ENCODE peak calls at places on chromosomes 13 and 19, in four cellular contexts. One of them, this sample, is unnamed.

GRCh38 chr13:97221491-97221890 is 642 bp upstream of the MBNL2 start:
- DNase-seq in K562: no peak
- DNase-seq in HepG2: no peak
- DNase-seq in GM12878: no peak
- DNase-seq in this sample: no peak

GRCh38 chr13:47256618-47257017 is 359.8 kb upstream of the HTR2A start:
- DNase-seq in GM12878: no peak
- DNase-seq in HepG2: no peak
- DNase-seq in K562: no peak
- DNase-seq in this sample: no peak

GRCh38 chr13:32911506-32911905 is 104.7 kb upstream of the KL start:
- DNase-seq in K562: no peak
- DNase-seq in HepG2: peak
- DNase-seq in GM12878: no peak
- DNase-seq in this sample: peak

GRCh38 chr19:32351807-32352630 is 6.6 kb downstream of the ZNF507 start:
- DNase-seq in HepG2: no peak
- DNase-seq in K562: no peak
- DNase-seq in GM12878: no peak
- DNase-seq in this sample: no peak

GRCh38 chr13:66879971-66880370 is 350.2 kb downstream of the PCDH9 start:
- DNase-seq in HepG2: no peak
- DNase-seq in GM12878: no peak
- DNase-seq in K562: no peak
- DNase-seq in this sample: no peak

GRCh38 chr13:24149306-24150032 is 11.1 kb upstream of the SPATA13 start:
- DNase-seq in HepG2: no peak
- DNase-seq in GM12878: no peak
- DNase-seq in K562: no peak
- DNase-seq in this sample: no peak

GRCh38 chr13:113947321-113948033 is 26.4 kb downstream of the C13orf46 start:
- DNase-seq in GM12878: no peak
- DNase-seq in K562: peak
- DNase-seq in HepG2: no peak
- DNase-seq in this sample: no peak

GRCh38 chr19:40921005-40921897 is 39.2 kb upstream of the CYP2A7 start:
- DNase-seq in K562: no peak
- DNase-seq in GM12878: no peak
- DNase-seq in HepG2: peak
- DNase-seq in this sample: peak

GRCh38 chr13:23966691-23967615 is 69.7 kb upstream of the C1QTNF9B start:
- DNase-seq in HepG2: no peak
- DNase-seq in GM12878: peak
- DNase-seq in K562: no peak
- DNase-seq in this sample: no peak

GRCh38 chr19:16447015-16447384 is 24.8 kb downstream of the EPS15L1 start:
- DNase-seq in GM12878: peak
- DNase-seq in K562: peak
- DNase-seq in HepG2: peak
- DNase-seq in this sample: no peak

GRCh38 chr13:73602295-73602694 is 531.9 kb downstream of the KLF12 start:
- DNase-seq in GM12878: no peak
- DNase-seq in K562: no peak
- DNase-seq in HepG2: peak
- DNase-seq in this sample: no peak

GRCh38 chr19:15288146-15288963 is 44.0 kb downstream of the BRD4 start:
- DNase-seq in GM12878: no peak
- DNase-seq in HepG2: no peak
- DNase-seq in K562: no peak
- DNase-seq in this sample: no peak

GRCh38 chr19:49492573-49493411 is 3.4 kb upstream of the RPS11 start:
- DNase-seq in GM12878: no peak
- DNase-seq in HepG2: peak
- DNase-seq in K562: no peak
- DNase-seq in this sample: no peak

GRCh38 chr13:99085139-99085845 is 107.4 kb upstream of the DOCK9 start:
- DNase-seq in HepG2: no peak
- DNase-seq in GM12878: no peak
- DNase-seq in K562: peak
- DNase-seq in this sample: no peak

GRCh38 chr19:48249502-48250014 is 6.2 kb downstream of the CARD8 start:
- DNase-seq in GM12878: peak
- DNase-seq in HepG2: no peak
- DNase-seq in K562: no peak
- DNase-seq in this sample: no peak

GRCh38 chr19:873084-874019 is 13.9 kb downstream of the CFD start:
- DNase-seq in GM12878: peak
- DNase-seq in K562: peak
- DNase-seq in HepG2: no peak
- DNase-seq in this sample: peak

GRCh38 chr13:91133941-91134772 is 213.3 kb upstream of the MIR17HG start:
- DNase-seq in GM12878: no peak
- DNase-seq in K562: peak
- DNase-seq in HepG2: peak
- DNase-seq in this sample: peak

GRCh38 chr19:5298502-5298901 is 42.1 kb downstream of the PTPRS start:
- DNase-seq in GM12878: no peak
- DNase-seq in K562: no peak
- DNase-seq in HepG2: no peak
- DNase-seq in this sample: no peak

GRCh38 chr13:41231786-41232185 is 31.6 kb downstream of the MTRF1 start:
- DNase-seq in K562: no peak
- DNase-seq in HepG2: peak
- DNase-seq in GM12878: peak
- DNase-seq in this sample: no peak

GRCh38 chr13:92830821-92831220 is 395.8 kb upstream of the GPC6 start:
- DNase-seq in HepG2: no peak
- DNase-seq in GM12878: no peak
- DNase-seq in K562: no peak
- DNase-seq in this sample: no peak

GRCh38 chr13:76764429-76764828 is 121.8 kb downstream of the KCTD12 start:
- DNase-seq in GM12878: no peak
- DNase-seq in K562: no peak
- DNase-seq in HepG2: no peak
- DNase-seq in this sample: peak

GRCh38 chr13:41311607-41312500 is 787 bp downstream of the NAA16 start:
- DNase-seq in GM12878: no peak
- DNase-seq in K562: no peak
- DNase-seq in HepG2: peak
- DNase-seq in this sample: peak

GRCh38 chr19:44587863-44588752 is 25.3 kb upstream of the IGSF23 start:
- DNase-seq in GM12878: no peak
- DNase-seq in HepG2: peak
- DNase-seq in K562: no peak
- DNase-seq in this sample: no peak

GRCh38 chr13:79812070-79812850 is 331.3 kb downstream of the NDFIP2 start:
- DNase-seq in K562: no peak
- DNase-seq in GM12878: peak
- DNase-seq in HepG2: no peak
- DNase-seq in this sample: no peak

GRCh38 chr13:30718661-30719520 is 16.5 kb upstream of the ALOX5AP start:
- DNase-seq in K562: no peak
- DNase-seq in HepG2: peak
- DNase-seq in GM12878: no peak
- DNase-seq in this sample: no peak

GRCh38 chr19:1904385-1905070 is 671 bp upstream of the ADAT3 start:
- DNase-seq in K562: no peak
- DNase-seq in HepG2: no peak
- DNase-seq in GM12878: peak
- DNase-seq in this sample: no peak

GRCh38 chr13:45718992-45719391 is 16.9 kb downstream of the CBY2 start:
- DNase-seq in HepG2: no peak
- DNase-seq in GM12878: no peak
- DNase-seq in K562: no peak
- DNase-seq in this sample: no peak

GRCh38 chr19:4278010-4278409 is 1.1 kb upstream of the SHD start:
- DNase-seq in GM12878: no peak
- DNase-seq in K562: no peak
- DNase-seq in HepG2: no peak
- DNase-seq in this sample: no peak

GRCh38 chr19:58372311-58373133 is 8.3 kb downstream of the ZNF837 start:
- DNase-seq in K562: no peak
- DNase-seq in HepG2: no peak
- DNase-seq in GM12878: no peak
- DNase-seq in this sample: no peak

GRCh38 chr13:75788494-75788991 is 152.4 kb downstream of the LMO7 start:
- DNase-seq in K562: no peak
- DNase-seq in GM12878: no peak
- DNase-seq in HepG2: no peak
- DNase-seq in this sample: no peak

DNA sequence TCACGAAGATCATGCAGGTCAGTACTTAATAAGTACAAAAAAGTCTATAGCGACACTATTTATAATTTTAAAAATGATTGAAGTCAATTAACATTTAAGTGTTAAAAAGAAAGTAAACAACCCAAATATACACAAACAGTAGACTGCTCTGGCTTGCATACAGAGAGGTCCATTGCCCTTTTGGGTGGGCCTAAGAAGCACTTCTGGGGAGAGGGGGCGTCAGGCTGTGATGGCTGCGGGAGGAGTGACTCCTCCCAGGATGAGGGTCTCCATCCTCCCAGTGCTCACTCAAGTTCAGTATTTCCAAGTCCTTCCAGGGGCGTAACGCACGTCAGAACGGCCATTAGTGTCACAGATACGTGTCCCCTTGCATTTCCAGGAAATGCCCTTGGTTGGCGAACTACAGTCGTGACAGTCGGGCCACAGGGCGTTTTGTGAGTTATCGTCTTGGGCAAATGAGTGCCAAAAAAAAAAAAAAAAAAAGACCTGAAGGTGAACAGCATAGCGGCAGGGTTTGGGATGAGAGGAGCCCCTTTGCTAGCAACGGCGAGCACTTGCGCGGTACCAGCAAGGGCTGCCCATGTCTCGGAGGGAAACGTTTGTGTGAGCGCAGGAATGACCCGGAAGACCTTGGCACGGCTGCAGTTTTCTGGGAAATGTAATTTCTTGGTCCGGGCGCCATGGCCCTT is at the start of gene SCGB2B2:
- DNase-seq in GM12878: peak
- DNase-seq in K562: no peak
- DNase-seq in HepG2: no peak
- DNase-seq in this sample: peak
- TF ChIP-seq TARDBP in GM12878: peak
- TF ChIP-seq TARDBP in K562: no peak
- TF ChIP-seq TARDBP in HepG2: no peak
- TF ChIP-seq TARDBP in this sample: no peak

GRCh38 chr13:48731957-48732569 is 78.3 kb downstream of the CYSLTR2 start:
- DNase-seq in HepG2: peak
- DNase-seq in K562: peak
- DNase-seq in GM12878: no peak
- DNase-seq in this sample: peak
- TF ChIP-seq TARDBP in HepG2: no peak
- TF ChIP-seq TARDBP in K562: no peak
- TF ChIP-seq TARDBP in GM12878: no peak
- TF ChIP-seq TARDBP in this sample: no peak

GRCh38 chr13:35990196-35990595 is 141.0 kb downstream of the DCLK1 start:
- DNase-seq in HepG2: no peak
- DNase-seq in GM12878: no peak
- DNase-seq in K562: no peak
- DNase-seq in this sample: no peak
- TF ChIP-seq TARDBP in HepG2: no peak
- TF ChIP-seq TARDBP in GM12878: no peak
- TF ChIP-seq TARDBP in K562: no peak
- TF ChIP-seq TARDBP in this sample: no peak

GRCh38 chr19:45821103-45821521 is 6.0 kb upstream of the RSPH6A start:
- DNase-seq in HepG2: no peak
- DNase-seq in K562: no peak
- DNase-seq in GM12878: no peak
- DNase-seq in this sample: no peak
- TF ChIP-seq TARDBP in HepG2: no peak
- TF ChIP-seq TARDBP in K562: no peak
- TF ChIP-seq TARDBP in GM12878: no peak
- TF ChIP-seq TARDBP in this sample: no peak

This sample was measured in HEK293T.